ENCODE peak calls at places on chromosome X, in five cellular contexts. T, W, D, I and V are unnamed samples.

GRCh38 chrX:133473451-133473850 is 58.2 kb upstream of the GPC4 start:
- DNase-seq in T (peak), W (no peak), D (no peak), I (no peak), V (no peak)

GRCh38 chrX:37659047-37659446 is 26.5 kb upstream of the XK start:
- DNase-seq in T (no peak), W (no peak), D (no peak), I (no peak), V (no peak)

GRCh38 chrX:13482764-13483552 is 86.4 kb upstream of the EGFL6 start:
- DNase-seq in T (no peak), W (peak), D (no peak), I (no peak), V (no peak)

GRCh38 chrX:111164728-111165127 is 68.7 kb downstream of the PAK3 start:
- DNase-seq in T (no peak), W (no peak), D (no peak), I (no peak), V (no peak)

GRCh38 chrX:22760513-22761057 is 239.2 kb upstream of the DDX53 start:
- DNase-seq in T (no peak), W (no peak), D (no peak), I (no peak), V (no peak)

GRCh38 chrX:143632625-143633387 is 3.1 kb downstream of the SLITRK4 start:
- DNase-seq in T (no peak), W (no peak), D (no peak), I (no peak), V (no peak)

GRCh38 chrX:17038681-17039161 is 92.3 kb downstream of the REPS2 start:
- DNase-seq in T (peak), W (no peak), D (no peak), I (no peak), V (peak)

GRCh38 chrX:38871129-38872029 is 70.1 kb downstream of the MID1IP1 start:
- DNase-seq in T (peak), W (no peak), D (no peak), I (no peak), V (no peak)

GRCh38 chrX:144265641-144266040 is 381.8 kb downstream of the UBE2NL start:
- DNase-seq in T (no peak), W (no peak), D (no peak), I (no peak), V (no peak)

GRCh38 chrX:45749375-45749774 is 548.7 kb upstream of the DIPK2B start:
- DNase-seq in T (no peak), W (no peak), D (no peak), I (no peak), V (no peak)

GRCh38 chrX:29858714-29859113 is 356.6 kb upstream of the MAGEB2 start:
- DNase-seq in T (peak), W (no peak), D (no peak), I (no peak), V (no peak)
- TF ChIP-seq CTCF in T (no peak), W (no peak), D (no peak), I (no peak), V (no peak)

DNA sequence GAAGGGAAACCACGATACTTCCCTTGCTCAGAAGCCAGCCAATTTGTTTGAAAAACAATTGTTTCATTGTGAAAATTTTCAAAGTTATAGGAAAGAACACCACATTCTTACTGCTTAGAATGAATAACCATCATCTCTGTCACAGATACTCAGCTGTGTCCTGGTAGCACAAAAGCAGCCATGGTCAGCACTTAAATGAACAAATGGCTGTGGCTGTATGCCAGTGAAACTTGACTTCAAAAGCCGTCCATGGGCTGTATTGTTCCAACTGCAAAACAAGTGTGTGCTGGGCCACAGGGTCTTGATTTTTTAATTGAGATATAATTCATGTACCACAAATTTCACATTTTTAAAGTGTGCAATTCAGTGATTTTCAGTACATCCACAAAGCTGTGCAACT is 19.6 kb downstream of the NSDHL start:
- DNase-seq in T (no peak), W (no peak), D (no peak), I (no peak), V (no peak)
- H3K27ac ChIP-seq in T (no peak), W (no peak), D (no peak), I (no peak), V (no peak)

DNA sequence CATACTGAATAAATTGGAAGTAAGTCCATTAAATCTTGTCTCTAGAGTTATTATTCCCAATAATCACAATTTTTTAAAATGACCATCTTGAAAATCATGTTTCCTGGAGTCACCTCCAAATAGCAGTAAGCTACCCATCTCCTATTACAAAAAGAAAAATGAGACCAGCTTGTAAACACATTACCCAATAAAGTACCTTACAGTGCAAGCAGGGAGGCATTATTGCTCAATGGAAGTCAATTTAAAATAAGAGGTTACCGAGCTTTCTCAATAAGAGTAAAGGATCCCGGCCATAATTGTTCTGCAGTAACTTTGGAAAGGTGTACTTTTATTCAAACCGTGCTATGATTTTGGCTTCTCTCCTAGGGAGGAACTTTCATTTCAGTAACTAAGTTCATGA is 78.0 kb downstream of the DMD start:
- DNase-seq in T (no peak), W (no peak), D (no peak), I (no peak), V (no peak)
- H3K4me3 ChIP-seq in T (no peak), W (no peak), D (no peak), I (no peak), V (no peak)

DNA sequence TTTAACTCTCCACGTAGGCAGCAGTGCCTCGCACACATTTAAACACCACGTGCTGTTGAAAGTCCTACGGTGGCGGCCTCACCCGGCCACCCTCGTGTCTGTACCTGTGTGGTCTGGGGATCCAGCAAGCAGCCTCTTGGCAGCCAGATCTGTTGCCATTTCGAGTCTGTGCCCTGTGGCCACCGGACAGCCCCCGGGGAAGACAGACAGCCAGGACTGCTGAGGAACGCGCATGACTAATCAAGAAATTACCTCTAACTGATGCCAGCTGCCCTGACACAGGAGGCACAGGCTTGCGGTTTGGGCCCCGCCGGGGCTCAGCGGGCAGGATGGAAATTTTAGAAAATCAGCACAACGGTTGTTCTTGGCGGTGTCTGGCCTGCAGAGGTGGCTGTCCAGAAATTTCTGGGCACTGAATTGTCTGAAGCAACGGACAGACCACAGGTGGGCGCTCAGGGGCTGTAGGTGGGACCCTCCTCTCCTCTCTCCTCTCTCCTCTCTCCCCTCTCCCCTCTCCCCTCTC is 15.6 kb upstream of the ASMTL start:
- DNase-seq in T (peak), W (peak), D (peak), I (peak), V (no peak)
- TF ChIP-seq CTCF in T (no peak), W (no peak), D (no peak), I (no peak), V (no peak)

DNA sequence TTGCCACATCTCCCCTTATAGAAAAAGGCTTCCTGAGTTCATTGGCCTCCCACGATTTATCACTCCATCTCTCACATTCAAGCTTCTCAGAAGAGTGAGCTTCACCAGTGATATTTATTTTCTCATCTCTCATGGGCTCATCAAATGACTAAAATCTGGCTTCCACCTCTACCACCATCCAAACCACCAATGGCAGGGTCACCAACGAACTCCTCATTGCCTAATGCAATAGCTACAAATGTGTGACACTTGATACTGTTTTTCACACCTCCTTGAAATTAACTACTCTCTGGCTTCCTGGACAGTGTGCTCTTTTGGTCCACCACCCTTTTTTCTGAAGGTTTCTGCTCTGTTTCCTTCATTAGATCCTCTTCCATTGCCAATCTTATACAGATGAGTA is 129.0 kb downstream of the SH2D1A start:
- DNase-seq in T (no peak), W (no peak), D (no peak), I (no peak), V (no peak)
- H3K27ac ChIP-seq in T (no peak), W (no peak), D (no peak), I (no peak), V (no peak)

GRCh38 chrX:148426467-148426866 is 74.0 kb upstream of the AFF2 start:
- DNase-seq in T (no peak), W (no peak), D (no peak), I (no peak), V (no peak)
- H3K4me3 ChIP-seq in T (no peak), W (no peak), D (no peak), I (no peak), V (no peak)

GRCh38 chrX:48470833-48471118 is 716 bp upstream of the SLC38A5 start:
- DNase-seq in T (no peak), W (no peak), D (no peak), I (no peak), V (no peak)

GRCh38 chrX:48468247-48468671 is 1.8 kb downstream of the SLC38A5 start:
- DNase-seq in T (no peak), W (peak), D (no peak), I (no peak), V (no peak)

GRCh38 chrX:48470110-48470832 is at the start of gene SLC38A5:
- DNase-seq in T (no peak), W (no peak), D (no peak), I (no peak), V (no peak)

GRCh38 chrX:48467331-48467761 is 2.7 kb downstream of the SLC38A5 start:
- DNase-seq in T (no peak), W (no peak), D (no peak), I (no peak), V (no peak)

GRCh38 chrX:48468693-48469691 is 1.1 kb downstream of the SLC38A5 start:
- DNase-seq in T (no peak), W (peak), D (no peak), I (no peak), V (no peak)
- TF ChIP-seq CTCF in T (peak), W (peak), D (peak), I (no peak), V (no peak)

GRCh38 chrX:92231391-92231790 is 452.2 kb downstream of the PCDH11X start:
- DNase-seq in T (no peak), W (no peak), D (no peak), I (no peak), V (no peak)
- H3K27ac ChIP-seq in T (no peak), W (no peak), D (no peak), I (no peak), V (no peak)

GRCh38 chrX:103685396-103685795 is 1.1 kb downstream of the MORF4L2 start:
- DNase-seq in T (no peak), W (no peak), D (no peak), I (no peak), V (no peak)
- H3K4me3 ChIP-seq in T (peak), W (peak), D (peak), I (peak), V (peak)